ENCODE peak calls at places on chromosomes 4 and X, in five cellular contexts. One of them, this sample, is unnamed.

GRCh38 chr4:103934178-103934789 is 214.5 kb upstream of the TACR3 start:
- DNase-seq in EL: peak; percentile 26
- DNase-seq in occipital lobe: no peak
- DNase-seq in effector memory CD8-positive, alpha-beta T cell: no peak
- DNase-seq in T-helper 17 cell: no peak
- DNase-seq in this sample: no peak

GRCh38 chr4:168484626-168485025 is 4.3 kb upstream of the DDX60L start:
- DNase-seq in EL: peak; percentile 85
- DNase-seq in occipital lobe: no peak
- DNase-seq in effector memory CD8-positive, alpha-beta T cell: no peak
- DNase-seq in T-helper 17 cell: no peak
- DNase-seq in this sample: no peak

GRCh38 chrX:125998432-125998831 is 167.7 kb downstream of the DCAF12L2 start:
- DNase-seq in EL: no peak
- DNase-seq in occipital lobe: no peak
- DNase-seq in effector memory CD8-positive, alpha-beta T cell: no peak
- DNase-seq in T-helper 17 cell: no peak
- DNase-seq in this sample: no peak

GRCh38 chr4:139167774-139168444 is 9.1 kb downstream of the ELF2 start:
- DNase-seq in EL: peak; percentile 58
- DNase-seq in occipital lobe: no peak
- DNase-seq in effector memory CD8-positive, alpha-beta T cell: no peak
- DNase-seq in T-helper 17 cell: no peak
- DNase-seq in this sample: no peak

GRCh38 chrX:132153166-132153565 is 25.3 kb upstream of the FRMD7 start:
- DNase-seq in EL: no peak
- DNase-seq in occipital lobe: no peak
- DNase-seq in effector memory CD8-positive, alpha-beta T cell: no peak
- DNase-seq in T-helper 17 cell: no peak
- DNase-seq in this sample: no peak

GRCh38 chr4:89142691-89143669 is 31.6 kb downstream of the TIGD2 start:
- DNase-seq in EL: no peak
- DNase-seq in occipital lobe: no peak
- DNase-seq in effector memory CD8-positive, alpha-beta T cell: no peak
- DNase-seq in T-helper 17 cell: no peak
- DNase-seq in this sample: no peak

GRCh38 chr4:1900624-1901023 is 29.4 kb downstream of the NSD2 start:
- DNase-seq in EL: no peak
- DNase-seq in occipital lobe: no peak
- DNase-seq in effector memory CD8-positive, alpha-beta T cell: no peak
- DNase-seq in T-helper 17 cell: no peak
- DNase-seq in this sample: no peak

GRCh38 chr4:125734504-125734903 is 419.7 kb downstream of the FAT4 start:
- DNase-seq in EL: no peak
- DNase-seq in occipital lobe: no peak
- DNase-seq in effector memory CD8-positive, alpha-beta T cell: no peak
- DNase-seq in T-helper 17 cell: no peak
- DNase-seq in this sample: no peak

GRCh38 chrX:38108364-38108763 is 102.0 kb downstream of the SYTL5 start:
- DNase-seq in EL: no peak
- DNase-seq in occipital lobe: no peak
- DNase-seq in effector memory CD8-positive, alpha-beta T cell: no peak
- DNase-seq in T-helper 17 cell: no peak
- DNase-seq in this sample: no peak

GRCh38 chr4:184400375-184400870 is 73.9 kb downstream of the IRF2 start:
- DNase-seq in EL: peak; percentile 94
- DNase-seq in occipital lobe: no peak
- DNase-seq in effector memory CD8-positive, alpha-beta T cell: no peak
- DNase-seq in T-helper 17 cell: no peak
- DNase-seq in this sample: no peak

GRCh38 chrX:55767100-55767499 is 49.6 kb downstream of the RRAGB start:
- DNase-seq in EL: no peak
- DNase-seq in occipital lobe: no peak
- DNase-seq in effector memory CD8-positive, alpha-beta T cell: no peak
- DNase-seq in T-helper 17 cell: no peak
- DNase-seq in this sample: no peak

GRCh38 chrX:23505531-23506303 is 161.6 kb upstream of the PRDX4 start:
- DNase-seq in EL: no peak
- DNase-seq in occipital lobe: no peak
- DNase-seq in effector memory CD8-positive, alpha-beta T cell: no peak
- DNase-seq in T-helper 17 cell: no peak
- DNase-seq in this sample: no peak

GRCh38 chr4:154010377-154010776 is 221.5 kb upstream of the SFRP2 start:
- DNase-seq in EL: no peak
- DNase-seq in occipital lobe: no peak
- DNase-seq in effector memory CD8-positive, alpha-beta T cell: no peak
- DNase-seq in T-helper 17 cell: no peak
- DNase-seq in this sample: no peak

GRCh38 chrX:68112321-68112720 is 321.0 kb downstream of the OPHN1 start:
- DNase-seq in EL: no peak
- DNase-seq in occipital lobe: no peak
- DNase-seq in effector memory CD8-positive, alpha-beta T cell: no peak
- DNase-seq in T-helper 17 cell: no peak
- DNase-seq in this sample: no peak

GRCh38 chrX:150165776-150166610 is 197.1 kb upstream of the MAMLD1 start:
- DNase-seq in EL: no peak
- DNase-seq in occipital lobe: no peak
- DNase-seq in effector memory CD8-positive, alpha-beta T cell: no peak
- DNase-seq in T-helper 17 cell: no peak
- DNase-seq in this sample: no peak

GRCh38 chr4:3255611-3256186 is 6.7 kb downstream of the MSANTD1 start:
- DNase-seq in EL: no peak
- DNase-seq in occipital lobe: no peak
- DNase-seq in effector memory CD8-positive, alpha-beta T cell: no peak
- DNase-seq in T-helper 17 cell: no peak
- DNase-seq in this sample: no peak

GRCh38 chrX:45485682-45486081 is 285.0 kb upstream of the DIPK2B start:
- DNase-seq in EL: peak; percentile 18
- DNase-seq in occipital lobe: no peak
- DNase-seq in effector memory CD8-positive, alpha-beta T cell: no peak
- DNase-seq in T-helper 17 cell: no peak
- DNase-seq in this sample: no peak

GRCh38 chr4:16717266-16717970 is 181.0 kb downstream of the LDB2 start:
- DNase-seq in EL: peak; percentile 36
- DNase-seq in occipital lobe: no peak
- DNase-seq in effector memory CD8-positive, alpha-beta T cell: no peak
- DNase-seq in T-helper 17 cell: no peak
- DNase-seq in this sample: no peak

GRCh38 chr4:71449040-71449439 is 110.2 kb downstream of the SLC4A4 start:
- DNase-seq in EL: no peak
- DNase-seq in occipital lobe: no peak
- DNase-seq in effector memory CD8-positive, alpha-beta T cell: no peak
- DNase-seq in T-helper 17 cell: no peak
- DNase-seq in this sample: no peak

GRCh38 chrX:1554469-1555210 is 17.7 kb upstream of the P2RY8 start:
- DNase-seq in EL: no peak
- DNase-seq in occipital lobe: no peak
- DNase-seq in effector memory CD8-positive, alpha-beta T cell: peak; percentile 64
- DNase-seq in T-helper 17 cell: no peak
- DNase-seq in this sample: no peak

GRCh38 chr4:5750052-5750950 is 39.3 kb downstream of the EVC start:
- DNase-seq in EL: peak; percentile 87
- DNase-seq in occipital lobe: no peak
- DNase-seq in effector memory CD8-positive, alpha-beta T cell: no peak
- DNase-seq in T-helper 17 cell: no peak
- DNase-seq in this sample: no peak

This sample was measured in C1 segment of cervical spinal cord.